ENCODE peak calls at places on chromosomes 11 and 22, in nine cellular contexts. V is OCI-LY7, I is right lobe of liver, K is K562, D is Peyer's patch, Q is sigmoid colon, T is lower lobe of right lung, Z is fibroblast of lung, Y is psoas muscle. F is an unnamed sample.

GRCh38 chr22:42684462-42685195 is 35.4 kb upstream of the CYB5R3 start:
- DNase-seq in V (no peak), I (no peak), K (no peak), D (no peak), Q (peak), T (no peak), Z (peak), Y (peak), F (peak)

GRCh38 chr11:117704416-117705150 is 92.4 kb downstream of the DSCAML1 start:
- DNase-seq in V (no peak), I (no peak), K (no peak), D (no peak), Q (no peak), T (no peak), Z (no peak), Y (no peak), F (no peak)

GRCh38 chr22:49366437-49366836 is 461.2 kb downstream of the BRD1 start:
- DNase-seq in V (no peak), I (no peak), K (no peak), D (no peak), Q (peak), T (no peak), Z (no peak), Y (no peak), F (no peak)

GRCh38 chr11:11391796-11392195 is 38.7 kb upstream of the CSNK2A3 start:
- DNase-seq in V (no peak), I (no peak), K (no peak), D (peak), Q (no peak), T (no peak), Z (peak), Y (no peak), F (peak)

GRCh38 chr11:77324508-77324907 is 23.0 kb upstream of the GDPD4 start:
- DNase-seq in V (no peak), I (no peak), K (no peak), D (no peak), Q (no peak), T (no peak), Z (peak), Y (no peak), F (peak)

GRCh38 chr11:71388637-71389235 is 59.5 kb downstream of the DHCR7 start:
- DNase-seq in V (peak), I (no peak), K (no peak), D (no peak), Q (no peak), T (no peak), Z (no peak), Y (no peak), F (no peak)

GRCh38 chr11:65887723-65888162 is 528 bp downstream of the FIBP start:
- DNase-seq in V (no peak), I (no peak), K (no peak), D (no peak), Q (no peak), T (no peak), Z (no peak), Y (no peak), F (no peak)

GRCh38 chr11:5631426-5631825 is 6.6 kb downstream of the TRIM34 start:
- DNase-seq in V (no peak), I (no peak), K (no peak), D (no peak), Q (no peak), T (no peak), Z (no peak), Y (no peak), F (no peak)

GRCh38 chr11:100574894-100575769 is 112.0 kb upstream of the ARHGAP42 start:
- DNase-seq in V (no peak), I (no peak), K (no peak), D (no peak), Q (no peak), T (no peak), Z (peak), Y (no peak), F (no peak)

GRCh38 chr11:122628691-122629555 is 26.6 kb upstream of the UBASH3B start:
- DNase-seq in V (peak), I (peak), K (peak), D (peak), Q (peak), T (peak), Z (peak), Y (peak), F (peak)

GRCh38 chr11:124674168-124674517 is 439 bp downstream of the SPA17 start:
- DNase-seq in V (no peak), I (no peak), K (peak), D (no peak), Q (no peak), T (no peak), Z (no peak), Y (no peak), F (no peak)

GRCh38 chr11:124672531-124673215 is 866 bp downstream of the SIAE start:
- DNase-seq in V (peak), I (no peak), K (no peak), D (no peak), Q (no peak), T (no peak), Z (no peak), Y (no peak), F (no peak)

GRCh38 chr11:124673333-124674167 is at the start of the genes SIAE and SPA17:
- DNase-seq in V (peak), I (peak), K (peak), D (peak), Q (peak), T (peak), Z (peak), Y (peak), F (peak)

GRCh38 chr11:124676386-124676785 is 2.7 kb downstream of the SPA17 start:
- DNase-seq in V (no peak), I (no peak), K (no peak), D (no peak), Q (no peak), T (no peak), Z (peak), Y (no peak), F (peak)

DNA sequence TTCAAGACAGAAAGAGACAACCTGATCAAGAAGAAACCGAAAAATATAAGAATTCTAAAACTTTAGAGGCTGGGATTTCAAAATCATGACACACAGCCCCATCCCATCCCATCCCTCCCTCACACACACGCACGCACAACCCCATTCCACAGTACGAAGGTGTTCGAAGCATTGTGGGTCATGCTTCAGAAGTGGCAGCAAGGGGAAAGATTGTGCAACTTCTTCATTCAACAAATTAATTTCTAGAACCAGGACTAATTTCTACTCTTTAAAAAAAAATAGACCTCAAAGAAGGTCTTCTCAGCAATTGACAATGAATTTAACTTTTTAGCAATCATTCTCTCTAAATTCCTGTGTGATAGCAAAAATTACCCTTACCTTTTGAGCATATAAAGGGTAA is 867 bp downstream of the SPA17 start:
- DNase-seq in V (no peak), I (no peak), K (no peak), D (no peak), Q (no peak), T (no peak), Z (no peak), Y (no peak), F (no peak)
- H3K27ac ChIP-seq in V (no peak), I (no peak), K (no peak), D (no peak), Q (peak), T (peak), Z (peak), Y (no peak), F (no peak)

DNA sequence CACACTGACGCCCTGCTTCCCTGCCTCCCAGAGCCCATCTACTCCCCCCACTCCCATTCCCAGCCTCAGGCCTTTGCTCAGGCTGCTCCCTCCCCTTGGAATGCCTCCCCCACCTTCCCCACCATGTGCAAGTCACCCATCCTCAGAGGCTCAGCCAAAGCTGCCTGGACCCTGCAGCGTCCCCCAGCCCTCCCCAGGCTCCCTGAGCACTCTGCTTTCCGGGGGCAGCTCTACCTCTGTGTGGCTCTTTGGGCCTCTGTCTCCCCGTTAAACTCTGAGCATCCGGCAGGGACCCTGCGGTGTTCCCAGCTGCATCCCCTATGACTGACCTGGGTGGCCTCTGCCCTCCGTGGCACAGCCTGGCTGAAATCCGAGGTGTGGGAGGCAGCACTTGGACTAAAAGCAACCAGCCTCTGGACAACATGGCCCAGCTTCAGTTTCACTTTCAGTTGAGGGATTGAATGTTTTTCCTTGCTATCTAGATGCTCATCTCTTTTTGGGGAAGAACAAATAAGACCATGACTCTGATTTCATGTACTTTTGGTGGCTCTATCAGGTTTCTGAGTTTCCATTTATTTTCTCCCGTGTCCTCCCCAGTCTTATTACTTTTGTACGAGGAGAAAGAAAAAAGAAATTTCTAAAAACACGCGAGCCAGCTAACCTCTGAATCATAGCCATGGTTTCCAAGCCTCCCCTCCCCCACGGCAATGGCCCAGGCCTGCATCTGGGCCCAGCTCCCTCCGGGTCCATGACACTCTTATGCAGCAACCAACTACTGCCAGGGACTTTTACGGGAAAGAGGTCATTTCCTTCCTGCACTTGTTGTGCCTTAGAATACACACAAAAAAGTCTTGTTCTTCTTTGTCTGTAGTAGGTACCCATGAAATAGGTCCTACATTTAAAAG is 3.8 kb downstream of the APOL3 start:
- DNase-seq in V (peak), I (peak), K (peak), D (peak), Q (peak), T (peak), Z (peak), Y (peak), F (peak)
- H3K4me3 ChIP-seq in V (peak), I (peak), K (peak), D (peak), Q (peak), T (peak), Z (peak), Y (peak), F (peak)

GRCh38 chr22:45538284-45538683 is 35.6 kb downstream of the FBLN1 start:
- DNase-seq in V (no peak), I (no peak), K (no peak), D (no peak), Q (no peak), T (no peak), Z (no peak), Y (no peak), F (no peak)
- H3K27ac ChIP-seq in V (no peak), I (no peak), K (no peak), D (no peak), Q (peak), T (peak), Z (no peak), Y (no peak), F (no peak)

DNA sequence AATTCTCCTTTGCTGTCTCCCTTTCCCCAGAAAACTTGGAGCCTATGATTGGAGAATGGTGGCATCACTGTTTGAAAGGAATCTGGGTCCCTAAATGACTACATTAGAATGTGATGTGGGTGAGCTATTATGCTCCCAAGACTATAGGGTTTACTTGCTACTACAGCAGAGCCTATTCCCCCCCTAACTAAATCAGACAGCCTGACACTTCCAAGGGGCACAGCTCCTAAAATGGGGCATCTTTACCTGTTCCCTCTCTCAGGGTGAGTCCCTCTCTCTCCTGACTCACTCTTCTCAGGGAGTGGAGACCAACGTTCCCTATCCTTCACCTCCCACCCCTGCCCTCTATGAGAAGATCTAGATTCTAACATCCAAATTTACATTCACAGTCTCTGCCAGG is 775 bp upstream of the ISX start:
- DNase-seq in V (no peak), I (no peak), K (no peak), D (no peak), Q (no peak), T (no peak), Z (no peak), Y (no peak), F (no peak)
- H3K4me3 ChIP-seq in V (no peak), I (no peak), K (no peak), D (no peak), Q (no peak), T (no peak), Z (no peak), Y (no peak), F (no peak)

GRCh38 chr11:110077866-110078325 is 15.3 kb upstream of the ZC3H12C start:
- DNase-seq in V (no peak), I (no peak), K (no peak), D (no peak), Q (no peak), T (no peak), Z (peak), Y (no peak), F (peak)
- H3K27ac ChIP-seq in V (no peak), I (no peak), K (peak), D (peak), Q (no peak), T (no peak), Z (no peak), Y (no peak), F (peak)

GRCh38 chr11:20156280-20156875 is 3.9 kb downstream of the DBX1 start:
- DNase-seq in V (no peak), I (no peak), K (peak), D (peak), Q (no peak), T (no peak), Z (no peak), Y (no peak), F (no peak)
- H3K4me3 ChIP-seq in V (no peak), I (peak), K (no peak), D (peak), Q (no peak), T (peak), Z (no peak), Y (no peak), F (no peak)

DNA sequence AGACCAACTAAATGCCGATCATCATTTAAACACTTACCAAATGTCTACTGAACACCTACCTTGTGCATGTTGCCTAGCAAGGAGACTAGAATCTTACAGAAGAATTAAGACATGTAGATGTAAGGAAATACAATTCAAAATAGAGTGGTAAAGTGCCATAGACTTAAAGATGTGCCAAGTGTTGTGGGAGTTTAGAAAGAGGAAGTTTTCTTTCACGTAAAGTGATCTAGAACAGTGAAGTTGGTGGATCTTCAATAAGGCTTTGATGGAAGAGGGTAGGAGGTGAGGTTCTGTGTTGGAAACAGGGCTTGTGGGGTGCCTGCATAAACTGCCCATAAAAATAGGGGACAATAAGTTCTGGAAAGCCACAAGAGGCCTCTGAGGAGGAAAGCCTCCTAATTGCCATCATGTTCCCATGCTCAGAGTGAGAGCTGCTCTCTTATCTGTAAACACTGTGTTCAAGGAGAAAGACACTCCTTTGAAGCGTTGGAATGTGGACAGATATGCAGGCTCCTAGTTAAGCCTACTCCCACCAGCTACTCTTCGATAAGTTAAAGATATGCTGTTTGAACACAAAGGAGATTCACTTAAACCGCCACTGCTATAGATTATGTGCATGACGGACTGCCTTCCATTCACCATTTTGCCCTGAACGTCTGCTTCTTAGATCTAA is 66.7 kb downstream of the HSD17B12 start:
- DNase-seq in V (no peak), I (no peak), K (no peak), D (no peak), Q (no peak), T (no peak), Z (no peak), Y (no peak), F (no peak)
- H3K27ac ChIP-seq in V (no peak), I (no peak), K (peak), D (no peak), Q (no peak), T (no peak), Z (no peak), Y (no peak), F (no peak)

GRCh38 chr11:14190992-14191773 is 167.8 kb downstream of the RRAS2 start:
- DNase-seq in V (no peak), I (no peak), K (no peak), D (no peak), Q (no peak), T (no peak), Z (peak), Y (no peak), F (no peak)
- H3K4me3 ChIP-seq in V (no peak), I (no peak), K (no peak), D (no peak), Q (no peak), T (no peak), Z (no peak), Y (no peak), F (no peak)

GRCh38 chr11:67429038-67429668 is 859 bp downstream of the RPS6KB2 start:
- DNase-seq in V (peak), I (no peak), K (peak), D (no peak), Q (no peak), T (no peak), Z (no peak), Y (no peak), F (no peak)

GRCh38 chr11:67429722-67430121 is 1.4 kb downstream of the RPS6KB2 start:
- DNase-seq in V (no peak), I (no peak), K (no peak), D (no peak), Q (no peak), T (no peak), Z (no peak), Y (no peak), F (no peak)

GRCh38 chr11:67432655-67433349 is 4.5 kb downstream of the RPS6KB2 start:
- DNase-seq in V (no peak), I (no peak), K (no peak), D (no peak), Q (no peak), T (no peak), Z (no peak), Y (no peak), F (no peak)

GRCh38 chr11:67433536-67434394 is 3.7 kb downstream of the PTPRCAP start:
- DNase-seq in V (no peak), I (no peak), K (no peak), D (no peak), Q (no peak), T (no peak), Z (no peak), Y (no peak), F (no peak)

DNA sequence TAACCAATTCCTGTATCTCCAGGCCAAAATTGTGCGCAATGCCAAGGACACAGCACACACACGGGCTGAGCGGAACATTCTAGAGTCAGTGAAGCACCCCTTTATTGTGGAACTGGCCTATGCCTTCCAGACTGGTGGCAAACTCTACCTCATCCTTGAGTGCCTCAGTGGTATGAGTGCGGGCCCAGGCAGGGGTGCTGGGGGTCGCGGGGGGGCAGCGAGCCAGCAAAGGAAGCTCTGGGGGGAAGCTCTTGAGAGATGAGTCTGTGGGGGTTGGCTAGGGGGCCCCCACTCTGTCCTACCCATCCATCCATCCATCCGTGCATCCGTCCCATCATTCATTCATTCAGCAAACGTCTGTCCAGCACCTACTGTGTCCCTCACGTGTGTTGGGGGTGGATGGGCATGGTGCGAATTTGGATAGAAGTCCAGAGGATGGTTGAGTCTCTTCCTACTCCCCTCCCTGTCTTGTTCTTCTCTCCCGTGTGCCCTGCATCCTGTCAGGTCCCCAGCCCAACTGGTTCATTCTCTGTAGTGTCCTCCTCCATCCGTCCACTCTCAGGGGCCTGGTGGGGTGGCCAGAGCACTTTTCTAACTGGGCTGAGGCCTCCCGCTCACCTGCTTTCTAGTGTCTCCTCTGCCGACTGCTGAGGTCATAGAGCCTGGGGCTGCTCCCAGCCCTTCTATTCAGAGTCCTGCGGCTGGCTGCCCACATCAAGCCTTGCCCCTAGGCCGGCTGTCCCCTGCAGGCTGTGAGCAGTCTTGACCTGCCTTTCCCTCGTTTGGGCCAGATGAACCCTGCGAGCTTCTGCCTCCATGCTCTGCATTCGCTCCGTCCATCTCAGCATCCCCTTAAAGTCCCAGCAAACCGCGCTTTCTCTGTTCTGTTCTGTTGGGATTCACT is 3.3 kb downstream of the RPS6KB2 start:
- DNase-seq in V (no peak), I (no peak), K (no peak), D (no peak), Q (no peak), T (no peak), Z (no peak), Y (no peak), F (no peak)
- H3K27ac ChIP-seq in V (no peak), I (no peak), K (no peak), D (no peak), Q (no peak), T (no peak), Z (no peak), Y (no peak), F (no peak)

DNA sequence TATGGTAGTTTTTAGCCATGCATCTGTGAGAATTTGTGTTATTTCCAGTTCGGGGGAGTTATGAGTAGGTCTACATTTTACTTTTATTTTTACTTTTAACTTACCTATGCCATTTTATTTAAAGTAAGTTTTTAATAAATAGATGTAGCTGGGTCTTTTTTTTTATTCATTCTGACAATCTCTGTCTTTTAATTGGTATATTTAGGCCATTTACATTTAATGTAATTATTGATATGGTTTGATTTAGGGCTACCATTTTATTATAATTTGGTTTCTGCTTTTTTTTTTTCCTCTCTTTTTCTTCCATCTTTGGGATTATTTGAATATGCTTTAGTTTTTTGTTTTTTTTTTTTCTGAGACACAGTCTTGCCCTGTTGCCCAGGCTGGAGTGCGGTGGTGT is 1.9 kb downstream of the SWAP70 start:
- DNase-seq in V (no peak), I (no peak), K (no peak), D (no peak), Q (no peak), T (no peak), Z (no peak), Y (no peak), F (no peak)
- H3K4me3 ChIP-seq in V (peak), I (no peak), K (no peak), D (peak), Q (no peak), T (peak), Z (peak), Y (peak), F (no peak)